ENCODE peak calls at places on chromosome 11, in nine cellular contexts. One of them, this sample, is unnamed.

GRCh38 chr11:68927280-68928107 is 23.8 kb downstream of the IGHMBP2 start:
- DNase-seq in trophoblast cell: peak; percentile 9
- DNase-seq in fibroblast of lung: peak; percentile 25
- DNase-seq in A549: no peak
- DNase-seq in astrocyte: no peak
- DNase-seq in GM23338: no peak
- DNase-seq in IMR-90: peak; percentile 36
- DNase-seq in HCT116: no peak
- DNase-seq in GM23248: no peak
- DNase-seq in this sample: no peak

GRCh38 chr11:36365937-36366336 is 69.8 kb downstream of the PRR5L start:
- DNase-seq in trophoblast cell: no peak
- DNase-seq in fibroblast of lung: no peak
- DNase-seq in A549: no peak
- DNase-seq in astrocyte: no peak
- DNase-seq in GM23338: no peak
- DNase-seq in IMR-90: no peak
- DNase-seq in HCT116: no peak
- DNase-seq in GM23248: peak; percentile 46
- DNase-seq in this sample: no peak

GRCh38 chr11:9688716-9689511 is 25.0 kb downstream of the SWAP70 start:
- DNase-seq in trophoblast cell: peak; percentile 28
- DNase-seq in fibroblast of lung: peak; percentile 91
- DNase-seq in A549: no peak
- DNase-seq in astrocyte: peak; percentile 90
- DNase-seq in GM23338: no peak
- DNase-seq in IMR-90: peak; percentile 81
- DNase-seq in HCT116: no peak
- DNase-seq in GM23248: peak; percentile 88
- DNase-seq in this sample: no peak

GRCh38 chr11:9003573-9004309 is at the start of gene NRIP3:
- DNase-seq in trophoblast cell: peak; percentile 64
- DNase-seq in fibroblast of lung: peak; percentile 76
- DNase-seq in A549: peak; percentile 43
- DNase-seq in astrocyte: peak; percentile 67
- DNase-seq in GM23338: peak; percentile 77
- DNase-seq in IMR-90: peak; percentile 52
- DNase-seq in HCT116: no peak
- DNase-seq in GM23248: peak; percentile 81
- DNase-seq in this sample: no peak

GRCh38 chr11:116348226-116348625 is 424.6 kb downstream of the BUD13 start:
- DNase-seq in trophoblast cell: no peak
- DNase-seq in fibroblast of lung: no peak
- DNase-seq in A549: no peak
- DNase-seq in astrocyte: no peak
- DNase-seq in GM23338: no peak
- DNase-seq in IMR-90: no peak
- DNase-seq in HCT116: no peak
- DNase-seq in GM23248: no peak
- DNase-seq in this sample: no peak

GRCh38 chr11:99271527-99271926 is 250.8 kb downstream of the CNTN5 start:
- DNase-seq in trophoblast cell: no peak
- DNase-seq in fibroblast of lung: no peak
- DNase-seq in A549: no peak
- DNase-seq in astrocyte: no peak
- DNase-seq in GM23338: peak; percentile 75
- DNase-seq in IMR-90: no peak
- DNase-seq in HCT116: no peak
- DNase-seq in GM23248: no peak
- DNase-seq in this sample: no peak

GRCh38 chr11:82527185-82527584 is 206.5 kb downstream of the FAM181B start:
- DNase-seq in trophoblast cell: no peak
- DNase-seq in fibroblast of lung: no peak
- DNase-seq in A549: no peak
- DNase-seq in astrocyte: no peak
- DNase-seq in GM23338: no peak
- DNase-seq in IMR-90: no peak
- DNase-seq in HCT116: no peak
- DNase-seq in GM23248: no peak
- DNase-seq in this sample: no peak

GRCh38 chr11:85774256-85775097 is 36.5 kb downstream of the SYTL2 start:
- DNase-seq in trophoblast cell: no peak
- DNase-seq in fibroblast of lung: no peak
- DNase-seq in A549: no peak
- DNase-seq in astrocyte: no peak
- DNase-seq in GM23338: no peak
- DNase-seq in IMR-90: no peak
- DNase-seq in HCT116: no peak
- DNase-seq in GM23248: no peak
- DNase-seq in this sample: no peak

GRCh38 chr11:134592391-134592990 is 180.4 kb upstream of the B3GAT1 start:
- DNase-seq in trophoblast cell: peak; percentile 63
- DNase-seq in fibroblast of lung: no peak
- DNase-seq in A549: no peak
- DNase-seq in astrocyte: no peak
- DNase-seq in GM23338: peak; percentile 88
- DNase-seq in IMR-90: no peak
- DNase-seq in HCT116: peak; percentile 49
- DNase-seq in GM23248: no peak
- DNase-seq in this sample: peak; percentile 13

GRCh38 chr11:14634813-14635212 is 8.8 kb upstream of the PDE3B start:
- DNase-seq in trophoblast cell: no peak
- DNase-seq in fibroblast of lung: no peak
- DNase-seq in A549: no peak
- DNase-seq in astrocyte: no peak
- DNase-seq in GM23338: no peak
- DNase-seq in IMR-90: no peak
- DNase-seq in HCT116: no peak
- DNase-seq in GM23248: no peak
- DNase-seq in this sample: no peak

GRCh38 chr11:2212411-2213251 is 41.0 kb upstream of the TH start:
- DNase-seq in trophoblast cell: peak; percentile 93
- DNase-seq in fibroblast of lung: no peak
- DNase-seq in A549: no peak
- DNase-seq in astrocyte: no peak
- DNase-seq in GM23338: no peak
- DNase-seq in IMR-90: no peak
- DNase-seq in HCT116: no peak
- DNase-seq in GM23248: no peak
- DNase-seq in this sample: no peak

GRCh38 chr11:115645631-115646271 is 141.5 kb upstream of the CADM1 start:
- DNase-seq in trophoblast cell: no peak
- DNase-seq in fibroblast of lung: no peak
- DNase-seq in A549: no peak
- DNase-seq in astrocyte: no peak
- DNase-seq in GM23338: peak; percentile 85
- DNase-seq in IMR-90: no peak
- DNase-seq in HCT116: no peak
- DNase-seq in GM23248: no peak
- DNase-seq in this sample: no peak

GRCh38 chr11:86477495-86478155 is 102.9 kb downstream of the CCDC81 start:
- DNase-seq in trophoblast cell: no peak
- DNase-seq in fibroblast of lung: peak; percentile 76
- DNase-seq in A549: no peak
- DNase-seq in astrocyte: peak; percentile 71
- DNase-seq in GM23338: no peak
- DNase-seq in IMR-90: peak; percentile 45
- DNase-seq in HCT116: no peak
- DNase-seq in GM23248: peak; percentile 59
- DNase-seq in this sample: no peak

GRCh38 chr11:119172513-119172912 is 4.0 kb downstream of the NLRX1 start:
- DNase-seq in trophoblast cell: no peak
- DNase-seq in fibroblast of lung: no peak
- DNase-seq in A549: no peak
- DNase-seq in astrocyte: no peak
- DNase-seq in GM23338: no peak
- DNase-seq in IMR-90: no peak
- DNase-seq in HCT116: no peak
- DNase-seq in GM23248: no peak
- DNase-seq in this sample: no peak

GRCh38 chr11:20289732-20290131 is 73.8 kb upstream of the HTATIP2 start:
- DNase-seq in trophoblast cell: no peak
- DNase-seq in fibroblast of lung: no peak
- DNase-seq in A549: no peak
- DNase-seq in astrocyte: no peak
- DNase-seq in GM23338: no peak
- DNase-seq in IMR-90: no peak
- DNase-seq in HCT116: no peak
- DNase-seq in GM23248: no peak
- DNase-seq in this sample: no peak

GRCh38 chr11:26134481-26135355 is 197.2 kb upstream of the ANO3 start:
- DNase-seq in trophoblast cell: peak; percentile 52
- DNase-seq in fibroblast of lung: peak; percentile 20
- DNase-seq in A549: no peak
- DNase-seq in astrocyte: no peak
- DNase-seq in GM23338: peak; percentile 62
- DNase-seq in IMR-90: peak; percentile 38
- DNase-seq in HCT116: no peak
- DNase-seq in GM23248: peak; percentile 28
- DNase-seq in this sample: no peak

GRCh38 chr11:70739091-70739490 is 340.8 kb downstream of the CTTN start:
- DNase-seq in trophoblast cell: no peak
- DNase-seq in fibroblast of lung: no peak
- DNase-seq in A549: no peak
- DNase-seq in astrocyte: no peak
- DNase-seq in GM23338: no peak
- DNase-seq in IMR-90: no peak
- DNase-seq in HCT116: no peak
- DNase-seq in GM23248: no peak
- DNase-seq in this sample: no peak

GRCh38 chr11:130544266-130544665 is 95.8 kb downstream of the ADAMTS15 start:
- DNase-seq in trophoblast cell: no peak
- DNase-seq in fibroblast of lung: no peak
- DNase-seq in A549: no peak
- DNase-seq in astrocyte: no peak
- DNase-seq in GM23338: no peak
- DNase-seq in IMR-90: no peak
- DNase-seq in HCT116: no peak
- DNase-seq in GM23248: no peak
- DNase-seq in this sample: no peak

GRCh38 chr11:84218318-84218717 is 932.2 kb upstream of the CCDC90B start:
- DNase-seq in trophoblast cell: peak; percentile 35
- DNase-seq in fibroblast of lung: peak; percentile 1
- DNase-seq in A549: no peak
- DNase-seq in astrocyte: no peak
- DNase-seq in GM23338: no peak
- DNase-seq in IMR-90: no peak
- DNase-seq in HCT116: no peak
- DNase-seq in GM23248: peak; percentile 2
- DNase-seq in this sample: no peak
- H3K4me2 ChIP-seq in trophoblast cell: no peak overlapping the region
- H3K4me2 ChIP-seq in fibroblast of lung: no peak overlapping the region
- H3K4me2 ChIP-seq in A549: no peak overlapping the region
- H3K4me2 ChIP-seq in astrocyte: no peak overlapping the region
- H3K4me2 ChIP-seq in GM23338: no peak overlapping the region
- H3K4me2 ChIP-seq in IMR-90: no peak overlapping the region
- H3K4me2 ChIP-seq in HCT116: no peak overlapping the region
- H3K4me2 ChIP-seq in GM23248: no peak overlapping the region
- H3K4me2 ChIP-seq in this sample: no peak overlapping the region

DNA sequence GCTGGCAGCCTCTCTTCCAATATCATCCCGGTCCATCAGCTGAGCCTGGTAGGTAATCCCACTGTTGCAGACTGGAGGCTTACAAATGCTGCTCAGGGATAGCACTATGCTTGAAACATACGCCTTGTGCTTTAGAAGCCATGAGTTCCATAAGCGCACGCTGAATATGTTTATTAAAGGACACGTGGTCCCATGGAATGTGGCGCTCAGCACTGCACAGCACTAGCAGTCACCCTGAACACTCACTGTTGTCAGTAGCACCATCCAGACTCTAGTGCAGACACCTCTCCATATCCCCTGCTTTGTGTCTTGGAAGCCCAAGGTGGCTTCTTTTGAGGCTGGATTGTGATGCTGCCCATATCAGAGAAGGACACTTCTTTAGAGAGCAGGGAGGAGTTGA is 120.9 kb downstream of the MAML2 start:
- DNase-seq in trophoblast cell: no peak
- DNase-seq in fibroblast of lung: no peak
- DNase-seq in A549: no peak
- DNase-seq in astrocyte: no peak
- DNase-seq in GM23338: no peak
- DNase-seq in IMR-90: peak; percentile 56
- DNase-seq in HCT116: no peak
- DNase-seq in GM23248: peak; percentile 53
- DNase-seq in this sample: no peak
- H3K4me2 ChIP-seq in trophoblast cell: no peak overlapping the region
- H3K4me2 ChIP-seq in fibroblast of lung: no peak overlapping the region
- H3K4me2 ChIP-seq in A549: no peak overlapping the region
- H3K4me2 ChIP-seq in astrocyte: no peak overlapping the region
- H3K4me2 ChIP-seq in GM23338: no peak overlapping the region
- H3K4me2 ChIP-seq in IMR-90: peak overlapping the region; percentile 0
- H3K4me2 ChIP-seq in HCT116: no peak overlapping the region
- H3K4me2 ChIP-seq in GM23248: no peak overlapping the region
- H3K4me2 ChIP-seq in this sample: no peak overlapping the region

DNA sequence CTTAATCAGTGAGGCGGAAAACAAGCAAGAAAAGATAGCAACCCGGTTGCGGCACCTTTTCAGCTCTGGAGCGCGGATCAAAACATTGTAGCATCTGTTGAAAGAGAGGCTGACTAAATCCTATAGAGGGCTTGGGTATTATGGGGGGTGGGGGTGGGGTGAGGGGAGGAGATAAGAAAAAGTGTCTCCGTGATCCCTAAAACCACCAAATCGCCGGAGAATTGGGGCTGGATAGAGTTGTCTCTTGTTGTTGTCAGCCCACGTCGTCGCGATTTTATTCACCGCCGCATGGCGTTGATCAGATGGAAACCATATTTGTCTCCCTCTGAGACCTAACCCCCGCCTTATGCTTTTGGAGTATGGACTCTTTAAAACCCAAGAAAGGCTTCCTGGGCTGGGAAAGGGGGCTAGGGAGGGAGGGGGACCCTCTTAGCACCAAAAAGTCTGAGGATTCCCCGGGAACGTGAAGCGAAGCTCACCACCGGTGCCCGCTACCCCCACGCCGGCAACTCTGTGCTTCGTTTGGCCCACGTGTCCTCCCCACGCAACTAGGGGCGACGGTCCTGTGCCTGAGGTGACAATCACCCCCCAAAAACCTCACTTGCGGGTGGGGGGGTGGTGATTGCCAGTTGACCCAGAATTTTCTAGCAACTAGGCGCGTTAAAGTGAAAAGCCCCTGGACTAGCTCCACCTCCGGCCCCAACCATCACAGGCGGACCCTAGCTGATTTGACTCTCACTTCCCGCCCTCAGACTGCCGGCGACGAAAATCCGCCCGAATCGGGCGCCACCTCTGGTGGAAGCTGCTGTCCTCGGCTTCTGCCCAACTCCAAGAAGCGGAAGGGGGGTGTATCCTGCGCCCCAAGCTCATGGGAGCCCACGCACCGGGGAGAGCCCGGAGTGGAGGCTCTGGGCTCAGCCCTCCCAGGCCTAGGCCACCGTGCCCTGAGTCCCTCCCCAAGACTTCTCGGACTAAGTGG is 12.8 kb downstream of the PAX6 start:
- DNase-seq in trophoblast cell: no peak
- DNase-seq in fibroblast of lung: no peak
- DNase-seq in A549: no peak
- DNase-seq in astrocyte: no peak
- DNase-seq in GM23338: peak; percentile 92
- DNase-seq in IMR-90: no peak
- DNase-seq in HCT116: no peak
- DNase-seq in GM23248: peak; percentile 48
- DNase-seq in this sample: no peak
- H3K4me2 ChIP-seq in trophoblast cell: peak overlapping the region; percentile 58
- H3K4me2 ChIP-seq in fibroblast of lung: peak overlapping the region; percentile 58
- H3K4me2 ChIP-seq in A549: no peak overlapping the region
- H3K4me2 ChIP-seq in astrocyte: peak overlapping the region; percentile 68
- H3K4me2 ChIP-seq in GM23338: peak overlapping the region; percentile 91
- H3K4me2 ChIP-seq in IMR-90: peak overlapping the region; percentile 60
- H3K4me2 ChIP-seq in HCT116: no peak overlapping the region
- H3K4me2 ChIP-seq in GM23248: peak overlapping the region; percentile 8
- H3K4me2 ChIP-seq in this sample: peak overlapping the region; percentile 58

GRCh38 chr11:45031912-45032519 is 81.3 kb upstream of the TP53I11 start:
- DNase-seq in trophoblast cell: no peak
- DNase-seq in fibroblast of lung: no peak
- DNase-seq in A549: no peak
- DNase-seq in astrocyte: no peak
- DNase-seq in GM23338: no peak
- DNase-seq in IMR-90: no peak
- DNase-seq in HCT116: no peak
- DNase-seq in GM23248: no peak
- DNase-seq in this sample: no peak
- H3K4me2 ChIP-seq in trophoblast cell: no peak overlapping the region
- H3K4me2 ChIP-seq in fibroblast of lung: no peak overlapping the region
- H3K4me2 ChIP-seq in A549: no peak overlapping the region
- H3K4me2 ChIP-seq in astrocyte: no peak overlapping the region
- H3K4me2 ChIP-seq in GM23338: no peak overlapping the region
- H3K4me2 ChIP-seq in IMR-90: no peak overlapping the region
- H3K4me2 ChIP-seq in HCT116: no peak overlapping the region
- H3K4me2 ChIP-seq in GM23248: no peak overlapping the region
- H3K4me2 ChIP-seq in this sample: no peak overlapping the region